ENCODE peak calls at places on chromosomes 1 and 21, in eight cellular contexts. F is esophagus squamous epithelium; O is kidney; G is heart left ventricle; P is CD8-positive, alpha-beta memory T cell; U is right lobe of liver; E is uterus; D is tibial nerve. C is an unnamed sample.

GRCh38 chr1:48673725-48674124 is 103.0 kb downstream of the BEND5 start:
- DNase-seq in F (no peak), O (no peak), G (no peak), P (no peak), U (no peak), E (no peak), D (no peak), C (no peak)

GRCh38 chr1:173867141-173867752 is 542 bp downstream of the GAS5 start:
- DNase-seq in F (no peak), O (peak; percentile 68), G (no peak), P (no peak), U (peak; percentile 30), E (no peak), D (no peak), C (peak; percentile 65)

GRCh38 chr21:36910581-36911307 is 55.7 kb downstream of the HLCS start:
- DNase-seq in F (no peak), O (no peak), G (no peak), P (no peak), U (no peak), E (no peak), D (no peak), C (peak; percentile 77)

GRCh38 chr1:228033376-228033775 is 26.6 kb downstream of the WNT3A start:
- DNase-seq in F (no peak), O (no peak), G (no peak), P (no peak), U (no peak), E (no peak), D (no peak), C (no peak)

GRCh38 chr1:108068141-108068540 is 103.2 kb upstream of the VAV3 start:
- DNase-seq in F (no peak), O (no peak), G (no peak), P (no peak), U (no peak), E (no peak), D (no peak), C (no peak)

GRCh38 chr1:225981714-225982113 is 17.4 kb downstream of the SDE2 start:
- DNase-seq in F (no peak), O (no peak), G (no peak), P (no peak), U (no peak), E (no peak), D (no peak), C (no peak)

GRCh38 chr21:45020629-45021427 is 53.6 kb upstream of the ADARB1 start:
- DNase-seq in F (no peak), O (no peak), G (no peak), P (no peak), U (peak; percentile 14), E (no peak), D (no peak), C (peak; percentile 48)

GRCh38 chr1:181086926-181087325 is 1.6 kb upstream of the IER5 start:
- DNase-seq in F (no peak), O (no peak), G (no peak), P (no peak), U (no peak), E (no peak), D (no peak), C (no peak)

GRCh38 chr1:163897401-163898169 is 575.8 kb downstream of the NUF2 start:
- DNase-seq in F (no peak), O (no peak), G (peak; percentile 19), P (no peak), U (no peak), E (peak; percentile 35), D (no peak), C (peak; percentile 66)

GRCh38 chr1:108560430-108561144 is 687 bp downstream of the EEIG2 start:
- DNase-seq in F (peak; percentile 11), O (peak; percentile 83), G (peak; percentile 52), P (peak; percentile 31), U (peak; percentile 61), E (peak; percentile 35), D (peak; percentile 23), C (peak; percentile 78)

GRCh38 chr21:34336245-34336644 is 27.6 kb upstream of the KCNE2 start:
- DNase-seq in F (no peak), O (no peak), G (no peak), P (no peak), U (no peak), E (no peak), D (no peak), C (peak; percentile 48)

GRCh38 chr21:41410767-41411448 is 15.1 kb upstream of the MX1 start:
- DNase-seq in F (no peak), O (no peak), G (peak; percentile 39), P (no peak), U (no peak), E (no peak), D (no peak), C (no peak)

GRCh38 chr1:212161231-212161781 is 123.9 kb upstream of the PPP2R5A start:
- DNase-seq in F (no peak), O (no peak), G (no peak), P (no peak), U (no peak), E (no peak), D (no peak), C (no peak)

GRCh38 chr1:183101841-183102276 is 78.6 kb downstream of the LAMC1 start:
- DNase-seq in F (no peak), O (peak; percentile 68), G (no peak), P (no peak), U (no peak), E (no peak), D (no peak), C (no peak)

GRCh38 chr1:6235302-6235680 is 473 bp downstream of the ICMT start:
- DNase-seq in F (no peak), O (no peak), G (no peak), P (no peak), U (peak; percentile 66), E (no peak), D (no peak), C (no peak)

GRCh38 chr21:15400905-15401304 is 328.9 kb upstream of the USP25 start:
- DNase-seq in F (no peak), O (no peak), G (no peak), P (no peak), U (no peak), E (no peak), D (no peak), C (no peak)

GRCh38 chr1:165635329-165635728 is 4.3 kb downstream of the MGST3 start:
- DNase-seq in F (no peak), O (no peak), G (no peak), P (no peak), U (no peak), E (no peak), D (no peak), C (no peak)

GRCh38 chr1:206111528-206111927 is 5.7 kb downstream of the AVPR1B start:
- DNase-seq in F (no peak), O (no peak), G (no peak), P (no peak), U (no peak), E (no peak), D (no peak), C (no peak)

GRCh38 chr1:206110161-206110560 is 7.0 kb downstream of the AVPR1B start:
- DNase-seq in F (no peak), O (no peak), G (no peak), P (no peak), U (no peak), E (no peak), D (no peak), C (no peak)

GRCh38 chr1:206110820-206111219 is 6.4 kb downstream of the AVPR1B start:
- DNase-seq in F (no peak), O (no peak), G (no peak), P (no peak), U (no peak), E (no peak), D (no peak), C (no peak)

GRCh38 chr1:206114692-206115430 is 2.3 kb downstream of the AVPR1B start:
- DNase-seq in F (no peak), O (no peak), G (no peak), P (no peak), U (no peak), E (no peak), D (no peak), C (no peak)

GRCh38 chr1:206112600-206113301 is 4.4 kb downstream of the AVPR1B start:
- DNase-seq in F (no peak), O (peak; percentile 85), G (no peak), P (no peak), U (no peak), E (no peak), D (no peak), C (no peak)
- H3K4me1 ChIP-seq in F (peaks cover 15% of the 10 kb centered on the region), O (peaks cover 10% of the 10 kb centered on the region), G (no peaks in the 10 kb centered on the region), P (no peaks in the 10 kb centered on the region), U (no peaks in the 10 kb centered on the region), E (peaks cover 6% of the 10 kb centered on the region), D (no peaks in the 10 kb centered on the region), C (no peaks in the 10 kb centered on the region)

GRCh38 chr1:229098903-229099578 is 171.9 kb upstream of the RAB4A start:
- DNase-seq in F (no peak), O (no peak), G (no peak), P (no peak), U (peak; percentile 71), E (no peak), D (no peak), C (no peak)
- H3K27ac ChIP-seq in F (no peak overlapping the region), O (no peak overlapping the region), G (no peak overlapping the region), P (no peak overlapping the region), U (peak overlapping the region; percentile 75), E (no peak overlapping the region), D (no peak overlapping the region), C (no peak overlapping the region)

GRCh38 chr1:168084396-168085231 is 52.1 kb downstream of the GPR161 start:
- DNase-seq in F (no peak), O (peak; percentile 85), G (peak; percentile 66), P (peak; percentile 38), U (peak; percentile 55), E (peak; percentile 68), D (peak; percentile 34), C (peak; percentile 62)

GRCh38 chr1:168083456-168084325 is 53.0 kb downstream of the GPR161 start:
- DNase-seq in F (no peak), O (no peak), G (no peak), P (no peak), U (no peak), E (no peak), D (no peak), C (peak; percentile 28)

GRCh38 chr1:168081373-168082007 is 55.2 kb downstream of the GPR161 start:
- DNase-seq in F (no peak), O (no peak), G (peak; percentile 14), P (no peak), U (no peak), E (no peak), D (no peak), C (no peak)

GRCh38 chr1:168082008-168082876 is 54.5 kb downstream of the GPR161 start:
- DNase-seq in F (no peak), O (peak; percentile 80), G (peak; percentile 60), P (peak; percentile 34), U (peak; percentile 62), E (peak; percentile 67), D (peak; percentile 67), C (peak; percentile 63)

GRCh38 chr1:168079761-168080160 is 57.0 kb downstream of the GPR161 start:
- DNase-seq in F (no peak), O (no peak), G (no peak), P (no peak), U (no peak), E (no peak), D (no peak), C (no peak)
- H3K4me1 ChIP-seq in F (peaks cover 5% of the 10 kb centered on the region), O (peaks cover 3% of the 10 kb centered on the region), G (no peaks in the 10 kb centered on the region), P (no peaks in the 10 kb centered on the region), U (no peaks in the 10 kb centered on the region), E (no peaks in the 10 kb centered on the region), D (no peaks in the 10 kb centered on the region), C (peaks cover 4% of the 10 kb centered on the region)

DNA sequence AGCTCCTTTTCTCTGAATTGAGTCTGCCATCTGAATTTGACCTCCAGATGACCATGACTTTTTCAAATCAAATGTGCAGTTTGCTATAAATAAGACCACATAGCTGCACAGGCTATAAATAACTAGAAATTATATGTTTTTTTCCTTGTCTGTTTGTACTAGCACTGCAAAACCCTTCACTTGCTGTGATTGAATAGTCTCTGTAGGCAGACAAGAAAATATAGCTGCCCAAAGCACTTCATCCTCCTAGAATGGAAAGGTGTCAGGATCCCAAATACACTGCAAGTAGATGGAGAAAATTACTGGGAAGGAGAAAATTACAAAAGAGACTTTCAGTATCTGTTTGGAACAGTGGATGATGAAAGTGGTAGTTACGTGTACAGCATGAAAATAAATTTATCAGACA is 175.8 kb downstream of the APP start:
- DNase-seq in F (no peak), O (no peak), G (no peak), P (no peak), U (no peak), E (no peak), D (no peak), C (no peak)
- H3K27ac ChIP-seq in F (no peak overlapping the region), O (no peak overlapping the region), G (peak overlapping the region; percentile 30), P (no peak overlapping the region), U (no peak overlapping the region), E (no peak overlapping the region), D (no peak overlapping the region), C (no peak overlapping the region)

C was measured in right cardiac atrium.